ENCODE peak calls at places on chromosomes 6 and 20, in four cellular contexts. E, Q, C and O are unnamed samples.

GRCh38 chr6:101120747-101121146 is 239.6 kb upstream of the ASCC3 start:
- ATAC-seq in C (no peak), E (no peak), Q (no peak), O (no peak)

GRCh38 chr6:44917430-44917829 is 410.7 kb upstream of the RUNX2 start:
- ATAC-seq in C (no peak), E (no peak), Q (no peak), O (no peak)

GRCh38 chr6:43645613-43645964 is 753 bp downstream of the RSPH9 start:
- ATAC-seq in C (no peak), Q (no peak), E (peak), O (no peak)

GRCh38 chr20:12595841-12596240 is 412.9 kb upstream of the SPTLC3 start:
- ATAC-seq in E (no peak), C (no peak), Q (no peak), O (no peak)

GRCh38 chr6:75424610-75425548 is 68.7 kb downstream of the FILIP1 start:
- ATAC-seq in Q (no peak), C (no peak), E (no peak), O (no peak)

GRCh38 chr6:112282217-112282616 is 27.9 kb upstream of the LAMA4 start:
- ATAC-seq in Q (peak), C (no peak), E (peak), O (peak)

GRCh38 chr20:2805682-2806350 is 5.4 kb upstream of the CPXM1 start:
- ATAC-seq in C (no peak), E (peak), Q (peak), O (no peak)

GRCh38 chr20:62508641-62509051 is 32.9 kb upstream of the GATA5 start:
- ATAC-seq in C (peak), E (no peak), Q (peak), O (no peak)

GRCh38 chr6:113488812-113489685 is 368.1 kb upstream of the MARCKS start:
- ATAC-seq in C (peak), Q (no peak), E (no peak), O (no peak)

GRCh38 chr6:161011509-161012480 is 20.2 kb downstream of the MAP3K4 start:
- ATAC-seq in Q (no peak), C (peak), E (peak), O (no peak)

GRCh38 chr20:59752704-59753460 is 148.5 kb downstream of the PHACTR3 start:
- ATAC-seq in E (no peak), C (no peak), Q (no peak), O (no peak)

DNA sequence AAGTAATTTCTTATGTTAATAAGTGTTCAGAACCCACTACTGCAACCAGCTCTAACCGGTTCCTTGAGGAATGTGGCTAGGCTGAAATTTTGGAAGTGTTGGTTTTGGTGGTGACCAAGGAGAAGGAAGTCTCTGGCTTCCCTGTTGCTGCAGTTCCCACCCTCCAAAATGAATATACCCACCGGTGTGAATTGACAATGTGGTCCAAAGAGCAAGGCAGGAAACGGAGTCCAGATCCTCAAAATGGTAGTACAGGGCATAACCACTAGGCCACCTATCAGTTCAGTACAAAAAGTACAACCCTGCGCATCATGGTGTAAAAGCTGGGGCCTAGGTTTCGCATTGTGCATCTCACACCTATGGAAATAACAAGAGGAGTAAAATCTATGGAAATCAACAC is 2.8 kb downstream of the ADNP start:
- ATAC-seq in E (no peak), C (no peak), Q (no peak), O (no peak)
- TF ChIP-seq POLR2A in E (no peak), C (no peak), Q (no peak), O (no peak)

DNA sequence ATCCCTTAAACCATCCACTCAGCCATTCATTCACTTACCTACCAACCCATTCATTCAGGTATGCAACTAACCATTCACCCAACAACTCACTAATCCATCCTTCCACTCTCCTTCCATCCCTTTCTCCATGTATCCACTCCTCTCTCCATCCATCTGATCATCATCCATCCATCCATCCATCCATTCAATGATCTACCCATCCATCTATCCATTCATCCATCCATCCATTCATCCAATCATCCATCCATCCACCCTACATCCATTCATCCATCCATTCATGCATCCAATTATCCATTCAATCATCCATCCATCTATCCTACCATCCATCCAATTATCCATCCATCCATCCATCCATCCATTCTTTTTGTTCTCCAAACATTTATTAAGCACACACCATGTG is 13.8 kb upstream of the BCAS1 start:
- ATAC-seq in Q (no peak), C (no peak), E (no peak), O (no peak)
- H3K27ac ChIP-seq in Q (no peak), C (no peak), E (no peak), O (no peak)

DNA sequence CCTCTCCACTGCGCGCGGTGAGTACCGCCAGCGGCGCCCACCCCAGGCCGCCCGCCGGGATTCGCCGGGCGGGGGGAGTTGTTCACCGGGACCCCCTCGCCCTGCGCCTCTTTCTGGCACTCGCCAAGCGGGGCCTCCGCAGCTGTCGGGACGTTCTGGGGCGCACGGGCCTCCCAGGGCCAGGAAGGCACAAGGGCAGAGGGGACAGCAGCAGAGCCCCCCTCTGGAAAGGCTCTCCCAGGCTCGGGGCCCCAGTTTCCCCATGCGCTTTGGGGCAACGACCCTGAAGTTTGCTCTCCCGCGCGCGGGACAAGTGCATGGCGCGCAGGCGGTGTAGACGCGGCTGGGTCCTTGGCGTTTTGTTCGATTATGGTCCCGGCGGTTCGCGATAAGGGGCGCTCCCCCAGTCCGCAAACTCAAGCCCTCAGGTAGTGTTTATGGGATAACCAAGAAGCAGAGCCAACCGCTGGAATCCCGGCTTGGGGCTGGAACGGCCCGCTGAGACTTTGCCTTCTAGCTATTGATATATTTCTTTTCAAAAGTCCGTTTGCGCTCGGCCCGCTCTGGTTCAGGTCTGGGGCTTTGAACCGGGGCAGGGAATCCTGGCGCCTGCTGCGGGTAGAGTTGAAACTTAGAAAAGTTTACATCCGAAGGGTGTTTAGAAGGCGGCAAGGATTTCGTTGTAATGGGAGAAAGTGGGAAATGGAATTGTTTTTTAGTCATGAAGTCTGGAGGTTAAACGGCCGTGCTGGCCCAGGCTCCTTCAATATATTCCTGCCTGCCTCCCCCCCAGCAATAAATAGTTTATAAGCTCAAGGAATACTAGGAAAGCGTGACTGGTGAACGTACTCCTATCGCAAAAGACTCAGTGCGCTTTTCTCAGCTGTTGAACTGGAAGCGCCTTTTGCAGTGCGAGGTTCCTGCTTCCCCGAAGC is 595 bp downstream of the EYA2 start:
- ATAC-seq in E (peak), Q (no peak), C (no peak), O (peak)
- TF ChIP-seq POLR2AphosphoS5 in E (no peak), Q (no peak), C (no peak), O (no peak)

DNA sequence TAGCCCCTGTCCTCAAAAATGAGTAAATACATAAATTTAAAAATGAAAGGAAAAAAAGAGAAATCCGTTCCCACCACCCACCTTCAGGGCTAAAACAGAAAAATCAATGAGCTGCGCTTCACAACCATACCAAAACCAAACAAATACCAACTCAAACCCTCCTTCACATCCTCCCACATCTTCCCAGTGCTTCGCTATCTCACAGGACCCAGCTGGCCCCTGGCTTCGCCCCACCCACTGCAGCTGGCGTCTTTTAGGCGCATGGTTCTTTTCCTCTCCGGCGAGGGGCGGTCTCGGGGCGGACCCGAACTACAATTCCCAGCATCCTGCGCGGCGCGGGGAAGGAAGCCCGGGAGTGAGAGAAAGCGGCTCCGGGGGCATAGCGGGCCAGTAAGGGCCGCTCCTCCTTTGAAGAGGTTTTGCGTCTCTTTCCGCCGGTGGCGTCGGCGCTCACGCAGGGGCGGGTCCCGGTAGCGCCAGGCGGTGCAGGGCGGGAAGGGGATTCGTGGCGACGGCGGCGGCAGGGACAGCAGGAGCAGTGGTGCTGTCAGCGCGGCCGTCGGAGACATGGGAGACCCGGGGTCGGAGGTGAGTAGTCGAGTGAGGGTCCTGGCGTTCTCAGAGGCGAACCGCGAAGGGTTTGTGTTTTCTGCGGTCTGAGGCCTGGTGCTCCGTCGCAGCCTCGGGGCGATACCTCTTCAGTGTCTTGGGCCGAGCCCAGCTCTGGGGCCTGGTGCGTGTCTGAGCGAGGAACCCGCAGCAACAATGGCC is at the start of gene ZNF451:
- ATAC-seq in C (peak), Q (peak), E (peak), O (peak)
- TF ChIP-seq POLR2A in C (peak), Q (peak), E (peak), O (peak)

GRCh38 chr20:23161968-23162696 is 76.0 kb upstream of the CD93 start:
- ATAC-seq in Q (peak), C (no peak), E (peak), O (peak)
- H3K27ac ChIP-seq in Q (no peak), C (peak), E (peak), O (peak)

DNA sequence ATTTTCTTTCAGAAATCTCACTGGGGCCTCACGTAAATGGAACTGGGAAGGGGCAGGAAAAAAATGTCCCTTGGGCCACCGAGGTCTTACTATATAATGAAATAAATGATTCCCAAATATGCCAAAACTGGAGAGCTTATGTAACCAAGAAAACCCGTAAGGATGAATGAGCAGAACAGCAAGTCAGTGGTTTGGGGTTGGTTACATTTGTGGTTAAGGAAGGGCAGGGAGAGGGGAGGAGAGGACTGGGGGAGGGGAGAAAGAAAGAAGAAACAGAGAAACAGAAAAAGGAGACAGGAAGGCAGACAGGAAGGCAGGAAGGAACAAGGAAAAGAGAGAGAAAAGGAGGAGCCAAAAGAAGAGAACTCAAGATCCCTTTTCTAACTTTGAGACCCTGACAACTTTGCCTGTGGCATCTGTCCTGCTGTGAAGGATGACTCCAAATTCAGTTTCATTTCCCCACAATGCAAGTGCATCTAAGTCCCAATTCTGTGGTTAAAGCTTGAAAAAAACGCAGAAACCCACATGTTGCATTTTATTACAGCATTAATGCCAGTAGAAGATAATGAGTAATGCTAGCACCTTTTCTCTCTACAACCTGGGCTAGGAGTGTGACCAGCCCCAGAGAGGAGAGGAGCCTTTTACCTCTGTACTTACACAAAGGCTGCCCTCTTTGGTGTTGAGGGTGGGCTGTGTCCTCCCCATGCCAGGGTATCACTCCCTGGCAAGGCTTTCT is 10.8 kb upstream of the ARMC2 start:
- ATAC-seq in C (no peak), E (no peak), Q (no peak), O (no peak)
- TF ChIP-seq POLR2AphosphoS5 in C (no peak), E (no peak), Q (no peak), O (no peak)

DNA sequence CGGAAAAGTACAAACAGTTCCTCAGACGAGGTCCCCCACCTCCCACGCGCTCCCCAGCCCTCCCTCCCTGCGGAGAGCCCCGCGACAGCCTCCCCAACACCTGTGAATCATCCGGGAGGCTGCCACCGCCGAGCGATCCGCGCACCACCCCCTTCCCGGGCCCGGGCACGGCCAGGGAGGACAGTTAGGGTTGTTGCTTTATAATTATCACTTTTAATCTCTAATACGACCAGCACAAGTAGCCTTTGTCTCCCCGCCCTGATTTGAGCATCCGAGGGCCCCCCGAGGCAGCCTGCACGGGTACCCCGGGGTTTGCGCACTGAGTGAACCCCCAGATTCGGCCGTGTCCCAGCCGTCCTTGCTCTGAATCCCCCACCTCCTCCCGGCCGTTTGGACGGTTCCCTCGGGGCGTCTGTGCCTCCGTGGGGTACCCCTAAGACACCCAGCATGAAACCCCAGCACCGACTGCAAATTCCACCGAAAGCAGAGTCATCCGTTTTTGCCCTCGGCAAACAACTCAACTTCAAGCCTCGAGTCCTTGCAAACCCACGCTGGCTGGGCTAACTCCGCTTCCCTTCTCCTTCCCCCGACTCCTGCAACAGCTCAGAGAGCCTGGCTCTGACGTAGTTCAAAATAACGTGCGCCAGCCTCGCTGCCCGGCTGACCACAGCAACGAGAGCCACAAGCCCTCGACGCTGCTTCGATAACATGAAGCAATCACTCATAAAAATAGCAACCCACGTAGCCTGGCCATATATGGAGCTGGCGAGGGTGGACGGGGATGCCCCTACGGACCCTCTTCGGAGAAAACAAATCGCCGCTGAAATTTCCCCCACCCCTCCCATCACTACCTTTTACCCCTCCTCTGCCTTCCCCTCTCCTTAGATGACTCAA is 866 bp upstream of the SNAP25 start:
- ATAC-seq in E (peak), Q (no peak), C (no peak), O (peak)
- TF ChIP-seq POLR2A in E (no peak), Q (no peak), C (no peak), O (no peak)